ENCODE peak calls at places on chromosomes 4 and X, in four cellular contexts. One of them, this sample, is unnamed.

GRCh38 chr4:181966084-181966483 is 277.1 kb upstream of the TENM3 start:
- DNase-seq in amniotic epithelial cell: peak
- DNase-seq in astrocyte of the spinal cord: peak
- DNase-seq in GM23248: peak
- DNase-seq in this sample: peak

GRCh38 chr4:141977433-141977832 is 341.1 kb downstream of the IL15 start:
- DNase-seq in GM23248: peak
- DNase-seq in astrocyte of the spinal cord: no peak
- DNase-seq in amniotic epithelial cell: no peak
- DNase-seq in this sample: no peak

GRCh38 chrX:150314186-150314585 is 48.9 kb upstream of the MAMLD1 start:
- DNase-seq in astrocyte of the spinal cord: no peak
- DNase-seq in GM23248: no peak
- DNase-seq in amniotic epithelial cell: no peak
- DNase-seq in this sample: no peak

GRCh38 chr4:145773581-145774234 is 93.8 kb downstream of the C4orf51 start:
- DNase-seq in GM23248: no peak
- DNase-seq in amniotic epithelial cell: no peak
- DNase-seq in astrocyte of the spinal cord: peak
- DNase-seq in this sample: no peak

GRCh38 chr4:11632488-11632887 is 203.8 kb upstream of the HS3ST1 start:
- DNase-seq in astrocyte of the spinal cord: no peak
- DNase-seq in amniotic epithelial cell: no peak
- DNase-seq in GM23248: no peak
- DNase-seq in this sample: no peak

GRCh38 chrX:9597361-9598035 is 132.6 kb downstream of the TBL1X start:
- DNase-seq in amniotic epithelial cell: no peak
- DNase-seq in GM23248: peak
- DNase-seq in astrocyte of the spinal cord: no peak
- DNase-seq in this sample: no peak

GRCh38 chr4:138216272-138216867 is 25.8 kb downstream of the SLC7A11 start:
- DNase-seq in astrocyte of the spinal cord: no peak
- DNase-seq in GM23248: no peak
- DNase-seq in amniotic epithelial cell: no peak
- DNase-seq in this sample: no peak

GRCh38 chr4:10727140-10727880 is 42.7 kb upstream of the CLNK start:
- DNase-seq in amniotic epithelial cell: no peak
- DNase-seq in astrocyte of the spinal cord: no peak
- DNase-seq in GM23248: no peak
- DNase-seq in this sample: peak

GRCh38 chr4:12956026-12956425 is 528.1 kb downstream of the RAB28 start:
- DNase-seq in astrocyte of the spinal cord: no peak
- DNase-seq in amniotic epithelial cell: no peak
- DNase-seq in GM23248: no peak
- DNase-seq in this sample: no peak

GRCh38 chr4:7740866-7741525 is 198.7 kb downstream of the AFAP1 start:
- DNase-seq in GM23248: no peak
- DNase-seq in amniotic epithelial cell: no peak
- DNase-seq in astrocyte of the spinal cord: no peak
- DNase-seq in this sample: no peak

GRCh38 chr4:168993724-168994510 is 16.1 kb downstream of the CBR4 start:
- DNase-seq in GM23248: peak
- DNase-seq in astrocyte of the spinal cord: peak
- DNase-seq in amniotic epithelial cell: peak
- DNase-seq in this sample: peak

GRCh38 chr4:5165419-5166369 is 114.4 kb downstream of the STK32B start:
- DNase-seq in amniotic epithelial cell: peak
- DNase-seq in GM23248: peak
- DNase-seq in astrocyte of the spinal cord: peak
- DNase-seq in this sample: peak

GRCh38 chr4:127151941-127152340 is 480.8 kb upstream of the INTU start:
- DNase-seq in GM23248: no peak
- DNase-seq in astrocyte of the spinal cord: no peak
- DNase-seq in amniotic epithelial cell: no peak
- DNase-seq in this sample: no peak

GRCh38 chrX:4550018-4550417 is 836.6 kb upstream of the PRKX start:
- DNase-seq in GM23248: no peak
- DNase-seq in astrocyte of the spinal cord: no peak
- DNase-seq in amniotic epithelial cell: no peak
- DNase-seq in this sample: no peak

GRCh38 chr4:184472540-184473264 is 1.6 kb downstream of the IRF2 start:
- DNase-seq in GM23248: peak
- DNase-seq in astrocyte of the spinal cord: peak
- DNase-seq in amniotic epithelial cell: peak
- DNase-seq in this sample: peak

GRCh38 chr4:42489095-42489494 is 91.8 kb downstream of the SHISA3 start:
- DNase-seq in GM23248: no peak
- DNase-seq in amniotic epithelial cell: no peak
- DNase-seq in astrocyte of the spinal cord: no peak
- DNase-seq in this sample: no peak

GRCh38 chr4:78040431-78040830 is 16.7 kb upstream of the FRAS1 start:
- DNase-seq in astrocyte of the spinal cord: no peak
- DNase-seq in GM23248: peak
- DNase-seq in amniotic epithelial cell: peak
- DNase-seq in this sample: peak

GRCh38 chrX:11546917-11547316 is 118.8 kb downstream of the ARHGAP6 start:
- DNase-seq in amniotic epithelial cell: no peak
- DNase-seq in GM23248: no peak
- DNase-seq in astrocyte of the spinal cord: no peak
- DNase-seq in this sample: no peak

GRCh38 chr4:184845367-184846011 is 19.7 kb upstream of the ACSL1 start:
- DNase-seq in GM23248: peak
- DNase-seq in astrocyte of the spinal cord: peak
- DNase-seq in amniotic epithelial cell: peak
- DNase-seq in this sample: peak

GRCh38 chr4:74420863-74421262 is 24.1 kb upstream of the AREG start:
- DNase-seq in amniotic epithelial cell: no peak
- DNase-seq in GM23248: no peak
- DNase-seq in astrocyte of the spinal cord: no peak
- DNase-seq in this sample: no peak

GRCh38 chr4:111283066-111283677 is 660.3 kb upstream of the PITX2 start:
- DNase-seq in amniotic epithelial cell: peak
- DNase-seq in astrocyte of the spinal cord: peak
- DNase-seq in GM23248: peak
- DNase-seq in this sample: peak

GRCh38 chr4:158190736-158191135 is 17.9 kb upstream of the GASK1B start:
- DNase-seq in astrocyte of the spinal cord: no peak
- DNase-seq in amniotic epithelial cell: no peak
- DNase-seq in GM23248: no peak
- DNase-seq in this sample: no peak

GRCh38 chrX:124098089-124098488 is 136.6 kb downstream of the STAG2 start:
- DNase-seq in GM23248: peak
- DNase-seq in astrocyte of the spinal cord: peak
- DNase-seq in amniotic epithelial cell: peak
- DNase-seq in this sample: peak

GRCh38 chrX:86137071-86137470 is 11.2 kb upstream of the DACH2 start:
- DNase-seq in amniotic epithelial cell: no peak
- DNase-seq in GM23248: peak
- DNase-seq in astrocyte of the spinal cord: peak
- DNase-seq in this sample: peak

GRCh38 chr4:6116696-6117285 is 83.6 kb downstream of the JAKMIP1 start:
- DNase-seq in astrocyte of the spinal cord: no peak
- DNase-seq in amniotic epithelial cell: no peak
- DNase-seq in GM23248: no peak
- DNase-seq in this sample: no peak

GRCh38 chrX:25007059-25008053 is 8.4 kb downstream of the ARX start:
- DNase-seq in GM23248: no peak
- DNase-seq in amniotic epithelial cell: no peak
- DNase-seq in astrocyte of the spinal cord: no peak
- DNase-seq in this sample: no peak

GRCh38 chr4:3483471-3483921 is 20.4 kb downstream of the DOK7 start:
- DNase-seq in amniotic epithelial cell: peak
- DNase-seq in astrocyte of the spinal cord: no peak
- DNase-seq in GM23248: peak
- DNase-seq in this sample: no peak

This sample was measured in choroid plexus epithelial cell.